ENCODE peak calls at places on chromosomes 12 and 14, in seven cellular contexts. One of them, this sample, is unnamed.

GRCh38 chr12:102454330-102454729 is 26.0 kb downstream of the IGF1 start:
- DNase-seq in nephron progenitor cell: no peak
- DNase-seq in retina: no peak
- DNase-seq in nucleus accumbens: no peak
- DNase-seq in non-pigmented ciliary epithelial cell: no peak
- DNase-seq in activated naive CD4-positive, alpha-beta T cell treated with Interleukin-2 at 50 U/mL for 16 hours: no peak
- DNase-seq in GM23248: no peak
- DNase-seq in this sample: no peak

GRCh38 chr14:54597795-54598443 is 31.0 kb downstream of the SAMD4A start:
- DNase-seq in activated naive CD4-positive, alpha-beta T cell treated with Interleukin-2 at 50 U/mL for 16 hours: no peak
- DNase-seq in retina: no peak
- DNase-seq in GM23248: peak
- DNase-seq in nephron progenitor cell: no peak
- DNase-seq in nucleus accumbens: no peak
- DNase-seq in non-pigmented ciliary epithelial cell: no peak
- DNase-seq in this sample: no peak

GRCh38 chr12:118189761-118190181 is 53.8 kb downstream of the PEBP1 start:
- DNase-seq in non-pigmented ciliary epithelial cell: peak
- DNase-seq in nephron progenitor cell: peak
- DNase-seq in GM23248: peak
- DNase-seq in nucleus accumbens: peak
- DNase-seq in retina: peak
- DNase-seq in activated naive CD4-positive, alpha-beta T cell treated with Interleukin-2 at 50 U/mL for 16 hours: no peak
- DNase-seq in this sample: no peak

GRCh38 chr12:93461503-93461902 is 5.8 kb upstream of the MRPL42 start:
- DNase-seq in nucleus accumbens: no peak
- DNase-seq in non-pigmented ciliary epithelial cell: no peak
- DNase-seq in retina: no peak
- DNase-seq in GM23248: no peak
- DNase-seq in nephron progenitor cell: no peak
- DNase-seq in activated naive CD4-positive, alpha-beta T cell treated with Interleukin-2 at 50 U/mL for 16 hours: no peak
- DNase-seq in this sample: no peak

GRCh38 chr12:78316656-78317055 is 486.0 kb downstream of the NAV3 start:
- DNase-seq in GM23248: no peak
- DNase-seq in non-pigmented ciliary epithelial cell: no peak
- DNase-seq in retina: no peak
- DNase-seq in nucleus accumbens: no peak
- DNase-seq in activated naive CD4-positive, alpha-beta T cell treated with Interleukin-2 at 50 U/mL for 16 hours: no peak
- DNase-seq in nephron progenitor cell: no peak
- DNase-seq in this sample: no peak

GRCh38 chr14:69288001-69288771 is 28.2 kb downstream of the GALNT16 start:
- DNase-seq in retina: no peak
- DNase-seq in nephron progenitor cell: peak
- DNase-seq in nucleus accumbens: no peak
- DNase-seq in GM23248: peak
- DNase-seq in non-pigmented ciliary epithelial cell: no peak
- DNase-seq in activated naive CD4-positive, alpha-beta T cell treated with Interleukin-2 at 50 U/mL for 16 hours: no peak
- DNase-seq in this sample: no peak

GRCh38 chr12:21509768-21510167 is 8.2 kb downstream of the GOLT1B start:
- DNase-seq in nephron progenitor cell: no peak
- DNase-seq in activated naive CD4-positive, alpha-beta T cell treated with Interleukin-2 at 50 U/mL for 16 hours: no peak
- DNase-seq in retina: no peak
- DNase-seq in GM23248: no peak
- DNase-seq in non-pigmented ciliary epithelial cell: no peak
- DNase-seq in nucleus accumbens: no peak
- DNase-seq in this sample: peak

GRCh38 chr14:55301722-55302121 is 30.5 kb downstream of the FBXO34 start:
- DNase-seq in nephron progenitor cell: no peak
- DNase-seq in GM23248: peak
- DNase-seq in non-pigmented ciliary epithelial cell: peak
- DNase-seq in retina: no peak
- DNase-seq in nucleus accumbens: no peak
- DNase-seq in activated naive CD4-positive, alpha-beta T cell treated with Interleukin-2 at 50 U/mL for 16 hours: no peak
- DNase-seq in this sample: no peak

GRCh38 chr12:80895240-80895639 is 42.5 kb downstream of the LIN7A start:
- DNase-seq in GM23248: no peak
- DNase-seq in activated naive CD4-positive, alpha-beta T cell treated with Interleukin-2 at 50 U/mL for 16 hours: no peak
- DNase-seq in nucleus accumbens: no peak
- DNase-seq in nephron progenitor cell: no peak
- DNase-seq in retina: no peak
- DNase-seq in non-pigmented ciliary epithelial cell: no peak
- DNase-seq in this sample: no peak

GRCh38 chr14:102516531-102517411 is 7.2 kb upstream of the ANKRD9 start:
- DNase-seq in non-pigmented ciliary epithelial cell: no peak
- DNase-seq in retina: peak
- DNase-seq in activated naive CD4-positive, alpha-beta T cell treated with Interleukin-2 at 50 U/mL for 16 hours: peak
- DNase-seq in GM23248: peak
- DNase-seq in nucleus accumbens: peak
- DNase-seq in nephron progenitor cell: peak
- DNase-seq in this sample: peak

GRCh38 chr12:64566122-64566521 is 44.2 kb upstream of the RASSF3 start:
- DNase-seq in GM23248: no peak
- DNase-seq in nephron progenitor cell: no peak
- DNase-seq in retina: no peak
- DNase-seq in non-pigmented ciliary epithelial cell: no peak
- DNase-seq in nucleus accumbens: no peak
- DNase-seq in activated naive CD4-positive, alpha-beta T cell treated with Interleukin-2 at 50 U/mL for 16 hours: no peak
- DNase-seq in this sample: no peak

GRCh38 chr14:106564058-106564643 is 1037.8 kb downstream of the TMEM121 start:
- DNase-seq in nucleus accumbens: no peak
- DNase-seq in retina: no peak
- DNase-seq in GM23248: no peak
- DNase-seq in non-pigmented ciliary epithelial cell: no peak
- DNase-seq in activated naive CD4-positive, alpha-beta T cell treated with Interleukin-2 at 50 U/mL for 16 hours: peak
- DNase-seq in nephron progenitor cell: no peak
- DNase-seq in this sample: peak

This sample was measured in activated CD8-positive, alpha-beta T cell treated with anti-CD3 and anti-CD28 coated beads, Interleukin-2, amount 10 ng/mL, durations not matched to agents 7 days and 5 days.